ENCODE peak calls at places on chromosomes 5 and 9, in seven cellular contexts. F is A549, Z is prostate gland, P is IMR-90, T is sigmoid colon, H is tibial nerve, U is GM12892. E is an unnamed sample.

GRCh38 chr9:14341437-14342133 is 27.6 kb upstream of the NFIB start:
- DNase-seq in Z (no peak), T (no peak), U (no peak), P (no peak), F (no peak), H (no peak), E (no peak)

GRCh38 chr5:137310051-137310730 is 188.9 kb downstream of the SPOCK1 start:
- DNase-seq in P (peak; percentile 93), Z (no peak), U (no peak), T (no peak), H (no peak), F (peak; percentile 44), E (peak; percentile 55)

GRCh38 chr5:14447958-14448881 is 133.4 kb upstream of the OTULINL start:
- DNase-seq in F (no peak), Z (no peak), T (no peak), H (no peak), U (no peak), P (no peak), E (no peak)

GRCh38 chr5:81751836-81752643 is 1.1 kb upstream of the SSBP2 start:
- DNase-seq in T (peak; percentile 77), P (no peak), H (peak; percentile 35), F (no peak), U (peak; percentile 27), Z (peak; percentile 34), E (peak; percentile 15)

GRCh38 chr9:22142681-22143080 is 133.6 kb upstream of the CDKN2B start:
- DNase-seq in Z (no peak), P (peak; percentile 70), F (no peak), U (no peak), T (no peak), H (no peak), E (no peak)

GRCh38 chr9:126117631-126118030 is 209.0 kb upstream of the MVB12B start:
- DNase-seq in T (peak; percentile 44), H (no peak), F (no peak), Z (no peak), U (no peak), P (no peak), E (no peak)

GRCh38 chr5:158264264-158264663 is 405.3 kb upstream of the CLINT1 start:
- DNase-seq in T (no peak), Z (no peak), F (no peak), H (no peak), P (no peak), U (no peak), E (no peak)

GRCh38 chr5:3364941-3365340 is 230.7 kb upstream of the IRX1 start:
- DNase-seq in P (no peak), T (no peak), U (no peak), H (no peak), F (no peak), Z (no peak), E (no peak)

GRCh38 chr9:4922730-4923129 is 62.3 kb upstream of the JAK2 start:
- DNase-seq in U (no peak), T (no peak), F (no peak), H (no peak), Z (no peak), P (no peak), E (no peak)

GRCh38 chr5:54261596-54261995 is 48.8 kb downstream of the ARL15 start:
- DNase-seq in Z (no peak), F (no peak), H (no peak), U (no peak), P (no peak), T (no peak), E (no peak)

GRCh38 chr5:140611020-140611521 is 21.9 kb downstream of the CD14 start:
- DNase-seq in Z (no peak), U (no peak), F (no peak), P (peak; percentile 20), T (no peak), H (no peak), E (no peak)

GRCh38 chr5:99929067-99929805 is 605.9 kb upstream of the FAM174A start:
- DNase-seq in T (no peak), P (no peak), F (no peak), U (no peak), H (no peak), Z (no peak), E (no peak)

GRCh38 chr9:37163299-37163698 is 42.9 kb downstream of the ZCCHC7 start:
- DNase-seq in F (no peak), P (no peak), T (no peak), U (no peak), H (no peak), Z (no peak), E (no peak)

GRCh38 chr9:21317956-21318923 is 13.1 kb upstream of the IFNA5 start:
- DNase-seq in F (no peak), H (no peak), Z (peak; percentile 45), U (no peak), P (peak; percentile 50), T (peak; percentile 68), E (no peak)

GRCh38 chr5:142828797-142829535 is 58.8 kb downstream of the ARHGAP26 start:
- DNase-seq in Z (no peak), P (no peak), U (no peak), H (no peak), T (no peak), F (no peak), E (no peak)

GRCh38 chr5:126852916-126853315 is 76.0 kb downstream of the LMNB1 start:
- DNase-seq in P (no peak), T (no peak), H (no peak), F (no peak), Z (no peak), U (no peak), E (no peak)

GRCh38 chr5:10705736-10706135 is 55.3 kb downstream of the DAP start:
- DNase-seq in F (no peak), U (no peak), Z (no peak), P (peak; percentile 33), H (no peak), T (no peak), E (no peak)

GRCh38 chr5:135379052-135379654 is 19.9 kb downstream of the MACROH2A1 start:
- DNase-seq in H (no peak), Z (no peak), F (no peak), U (no peak), P (peak; percentile 44), T (no peak), E (no peak)

GRCh38 chr5:173050791-173051190 is 5.4 kb upstream of the CREBRF start:
- DNase-seq in Z (no peak), F (no peak), T (no peak), H (no peak), P (peak; percentile 52), U (no peak), E (no peak)

GRCh38 chr5:127957183-127957582 is 126.4 kb upstream of the SLC12A2 start:
- DNase-seq in U (no peak), H (no peak), P (peak; percentile 72), T (peak; percentile 89), F (peak; percentile 47), Z (peak; percentile 51), E (peak; percentile 34)

DNA sequence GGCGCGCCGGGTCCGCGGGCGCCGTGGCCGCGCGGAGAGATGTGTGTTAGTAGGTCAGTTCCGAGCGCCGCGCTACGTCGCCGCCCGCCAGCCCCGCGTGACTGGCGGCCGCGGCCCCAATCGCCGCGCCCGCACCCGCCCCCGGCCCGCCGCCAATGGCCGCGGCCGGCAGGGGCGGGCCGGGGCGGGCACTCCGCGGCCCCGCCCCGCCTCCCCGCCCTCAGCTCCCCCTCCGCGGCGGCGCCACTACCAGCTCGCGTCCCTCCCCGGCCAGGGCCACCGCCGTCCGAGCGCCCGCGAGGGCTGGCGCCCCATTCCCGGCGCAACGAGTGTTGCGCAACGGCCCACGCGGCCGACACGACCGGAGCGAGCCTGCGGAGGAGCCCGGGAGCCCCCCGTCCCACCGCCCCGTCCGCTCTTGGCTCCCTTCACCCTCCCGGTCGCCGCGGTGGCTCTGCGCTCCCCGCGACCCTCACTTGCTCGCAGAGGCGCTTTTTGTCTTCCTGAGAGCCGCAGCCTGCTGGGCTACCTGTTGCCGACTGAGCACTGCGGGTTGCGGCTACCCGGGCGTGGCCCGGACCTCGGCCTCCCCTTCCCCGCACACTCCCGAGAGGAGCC is at the start of gene NFIL3:
- DNase-seq in H (peak; percentile 74), T (peak; percentile 93), F (peak; percentile 57), U (peak; percentile 66), Z (peak; percentile 82), P (peak; percentile 78), E (peak; percentile 95)
- TF ChIP-seq POLR2A in H (peak; percentile 92), T (peak; percentile 13), F (peak; percentile 9), U (no peak), Z (peak; percentile 89), P (peak; percentile 90), E (peak; percentile 55)

DNA sequence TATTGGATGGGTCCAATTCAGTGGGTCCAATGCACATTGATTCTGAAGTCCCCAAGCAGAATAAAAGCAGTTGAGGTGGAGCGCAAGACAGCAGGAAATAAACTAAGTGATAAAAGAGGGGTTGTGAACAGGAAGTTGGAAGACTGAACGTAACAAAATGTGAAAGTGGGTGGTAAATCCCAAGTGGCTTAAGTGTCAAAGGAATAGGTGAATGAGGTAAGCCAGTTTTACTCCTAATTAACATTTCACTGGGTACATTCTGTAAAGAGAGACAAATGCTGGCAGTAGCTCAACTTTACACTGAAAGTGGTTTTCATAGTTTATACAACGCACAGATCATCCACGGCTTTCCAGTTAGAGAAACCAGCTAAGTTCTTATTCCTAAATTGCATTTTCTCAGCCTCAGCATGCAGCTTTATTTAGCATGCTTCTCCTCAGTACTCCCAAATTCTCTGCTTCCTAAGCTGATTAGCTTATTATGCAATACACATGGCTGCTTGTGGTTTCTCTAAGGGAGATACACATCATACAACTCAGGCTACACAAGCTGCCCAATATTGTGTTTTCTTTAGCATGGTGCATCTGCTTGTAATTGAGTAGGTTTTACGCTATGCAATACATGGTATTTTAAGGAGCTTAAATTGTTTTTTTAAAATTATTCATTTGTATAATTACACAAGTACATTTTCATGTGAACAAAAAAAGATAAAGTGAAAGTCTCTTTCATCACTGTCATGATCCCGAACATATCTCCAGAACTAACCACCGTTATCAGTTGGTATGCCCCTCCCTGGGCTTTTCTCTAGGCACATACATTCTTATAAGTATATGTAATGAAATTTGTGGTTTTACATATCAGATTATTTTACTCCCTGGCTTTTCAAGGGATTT is 34.2 kb upstream of the HSD17B4 start:
- DNase-seq in Z (no peak), F (no peak), P (peak; percentile 76), U (no peak), H (no peak), T (no peak), E (no peak)
- TF ChIP-seq POLR2A in Z (no peak), F (no peak), P (no peak), U (no peak), H (no peak), T (no peak), E (no peak)

GRCh38 chr9:123597926-123598556 is 242.0 kb downstream of the CRB2 start:
- DNase-seq in P (no peak), U (no peak), F (no peak), T (no peak), Z (no peak), H (no peak), E (no peak)
- TF ChIP-seq POLR2A in P (no peak), U (no peak), F (no peak), T (no peak), Z (no peak), H (no peak), E (no peak)

DNA sequence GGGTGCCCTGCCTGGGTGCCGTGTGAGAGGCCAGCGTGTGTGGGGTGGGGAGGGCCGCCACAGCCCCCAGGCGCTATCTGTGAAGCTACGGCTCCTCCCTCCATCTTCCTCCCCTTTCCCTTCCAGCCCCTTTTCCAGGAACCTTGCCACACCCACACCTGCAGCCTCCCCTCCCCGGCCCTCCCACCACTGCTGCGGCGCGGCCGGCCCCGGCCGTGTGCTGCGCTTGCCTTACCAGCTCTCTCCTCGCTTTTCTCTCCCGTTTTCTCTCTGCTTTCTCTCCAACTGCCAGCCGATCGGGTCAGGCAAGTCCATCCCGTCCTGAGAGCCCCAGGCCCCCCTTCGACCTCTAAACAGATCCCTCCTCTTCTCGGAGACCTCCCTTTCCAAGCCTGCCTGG is 21.4 kb downstream of the GOLGA2 start:
- DNase-seq in U (no peak), P (no peak), F (no peak), H (no peak), T (no peak), Z (no peak), E (no peak)
- TF ChIP-seq POLR2A in U (no peak), P (no peak), F (no peak), H (no peak), T (no peak), Z (no peak), E (no peak)

E was measured in H54.